ENCODE peak calls at places on chromosomes 3 and 15, in five cellular contexts. N is naive thymus-derived CD4-positive, alpha-beta T cell; K is AML-193; S is M059J; X is HEK293T. Y is an unnamed sample.

GRCh38 chr15:27249723-27250160 is 278.8 kb downstream of the GABRG3 start:
- DNase-seq in N (no peak), S (no peak), K (no peak), X (no peak), Y (no peak)

GRCh38 chr3:4741404-4742307 is 237.6 kb upstream of the BHLHE40 start:
- DNase-seq in N (no peak), K (peak), S (peak), X (peak), Y (peak)

GRCh38 chr3:184635126-184635525 is 73.5 kb downstream of the EPHB3 start:
- DNase-seq in S (peak), X (no peak), N (no peak), K (no peak), Y (no peak)

GRCh38 chr15:63212050-63212973 is 22.9 kb downstream of the RAB8B start:
- DNase-seq in X (no peak), K (peak), N (no peak), S (peak), Y (no peak)

GRCh38 chr3:172317984-172318383 is 130.3 kb downstream of the GHSR start:
- DNase-seq in N (no peak), S (peak), X (no peak), K (no peak), Y (no peak)

GRCh38 chr3:50617911-50618481 is 1.0 kb downstream of the MAPKAPK3 start:
- DNase-seq in X (no peak), N (no peak), S (no peak), K (no peak), Y (no peak)

GRCh38 chr3:194133661-194134230 is 2.2 kb upstream of the HES1 start:
- DNase-seq in X (no peak), K (no peak), S (peak), N (no peak), Y (no peak)

GRCh38 chr3:189303584-189303983 is 131.8 kb downstream of the TPRG1 start:
- DNase-seq in N (no peak), K (no peak), X (no peak), S (peak), Y (no peak)

GRCh38 chr15:37104413-37105392 is 4.4 kb upstream of the MEIS2 start:
- DNase-seq in K (no peak), X (no peak), S (no peak), N (no peak), Y (no peak)

GRCh38 chr3:71069797-71070196 is 513.7 kb downstream of the FOXP1 start:
- DNase-seq in S (no peak), K (peak), X (peak), N (peak), Y (peak)